ENCODE peak calls at places on chromosomes 12 and 14, in five cellular contexts. T is astrocyte of the spinal cord, N is AG09319, B is AML-193, E is hypothalamus. G is an unnamed sample.

GRCh38 chr14:49598479-49599301 is at the start of gene LRR1:
- DNase-seq in B (peak; percentile 71), E (peak; percentile 63), T (peak; percentile 88), N (no peak), G (peak; percentile 83)

GRCh38 chr12:72057330-72057911 is 118.8 kb downstream of the TPH2 start:
- DNase-seq in B (no peak), E (no peak), T (peak; percentile 1), N (no peak), G (no peak)

GRCh38 chr14:54818201-54819133 is 84.2 kb downstream of the GCH1 start:
- DNase-seq in T (peak; percentile 91), N (peak; percentile 59), E (no peak), B (no peak), G (no peak)

GRCh38 chr12:46430340-46430948 is 57.9 kb upstream of the SLC38A2 start:
- DNase-seq in T (peak; percentile 84), B (peak; percentile 49), N (peak; percentile 47), E (no peak), G (no peak)

GRCh38 chr14:100176811-100177327 is 17.4 kb upstream of the DEGS2 start:
- DNase-seq in N (no peak), B (no peak), E (no peak), T (no peak), G (no peak)

GRCh38 chr14:67856806-67857205 is 37.2 kb downstream of the RAD51B start:
- DNase-seq in E (no peak), B (no peak), N (no peak), T (peak; percentile 69), G (no peak)

GRCh38 chr14:93285048-93285447 is 47.8 kb downstream of the BTBD7 start:
- DNase-seq in N (no peak), E (no peak), T (peak; percentile 52), B (no peak), G (no peak)

GRCh38 chr12:7628401-7628961 is 37.2 kb downstream of the APOBEC1 start:
- DNase-seq in T (no peak), B (no peak), N (no peak), E (no peak), G (peak; percentile 44)

GRCh38 chr12:85076688-85077430 is 40.7 kb downstream of the LRRIQ1 start:
- DNase-seq in B (peak; percentile 46), T (peak; percentile 93), N (peak; percentile 62), E (no peak), G (no peak)

GRCh38 chr12:41983394-41983793 is 161.3 kb downstream of the GXYLT1 start:
- DNase-seq in E (no peak), N (no peak), T (peak; percentile 9), B (no peak), G (no peak)

GRCh38 chr12:57161491-57161890 is 14.1 kb upstream of the LRP1-AS start:
- DNase-seq in T (no peak), B (no peak), E (no peak), N (no peak), G (no peak)

GRCh38 chr14:71452987-71453386 is 479.2 kb upstream of the RGS6 start:
- DNase-seq in B (no peak), E (no peak), N (no peak), T (no peak), G (no peak)

GRCh38 chr14:105528859-105529505 is 2.6 kb downstream of the TMEM121 start:
- DNase-seq in T (no peak), N (no peak), B (no peak), E (no peak), G (no peak)

G was measured in progenitor cell of endocrine pancreas.